ENCODE peak calls at places on chromosomes 13 and 19, in ten cellular contexts. I, H, V, D, P, J, R, A, F and K are unnamed samples.

GRCh38 chr19:18319591-18320135 is 3.2 kb downstream of the LSM4 start:
- DNase-seq in H (no peak), P (no peak), F (no peak), A (no peak), J (no peak), D (no peak), R (no peak), I (peak), V (no peak), K (no peak)

GRCh38 chr13:75788494-75788991 is 152.4 kb downstream of the LMO7 start:
- DNase-seq in D (no peak), V (no peak), A (no peak), R (no peak), H (peak), F (peak), P (peak), I (no peak), J (peak), K (no peak)

GRCh38 chr19:50322234-50322633 is 6.9 kb downstream of the KCNC3 start:
- DNase-seq in F (no peak), J (no peak), D (no peak), A (no peak), P (no peak), I (no peak), H (no peak), V (no peak), R (no peak), K (no peak)

GRCh38 chr13:31321457-31321856 is 121.7 kb downstream of the B3GLCT start:
- DNase-seq in D (no peak), J (no peak), V (no peak), R (no peak), A (no peak), I (no peak), F (no peak), P (no peak), H (no peak), K (no peak)

GRCh38 chr13:51643882-51644281 is 59.6 kb downstream of the WDFY2 start:
- DNase-seq in D (no peak), I (no peak), F (peak), R (no peak), H (peak), P (peak), A (no peak), J (peak), V (peak), K (peak)

GRCh38 chr13:37395544-37395943 is 203.0 kb downstream of the POSTN start:
- DNase-seq in F (peak), R (no peak), I (no peak), J (no peak), V (no peak), P (no peak), D (no peak), A (no peak), H (no peak), K (no peak)

GRCh38 chr19:46648070-46648960 is 12.3 kb upstream of the GNG8 start:
- DNase-seq in V (no peak), J (no peak), R (no peak), D (no peak), H (no peak), I (no peak), F (no peak), P (no peak), A (no peak), K (no peak)

GRCh38 chr19:20558011-20558410 is 7.6 kb downstream of the ZNF737 start:
- DNase-seq in R (no peak), P (no peak), F (no peak), A (no peak), J (no peak), V (no peak), D (peak), I (no peak), H (no peak), K (no peak)

GRCh38 chr13:31209172-31209818 is 9.5 kb downstream of the B3GLCT start:
- DNase-seq in F (peak), J (peak), R (no peak), D (no peak), P (peak), I (peak), H (peak), A (peak), V (no peak), K (no peak)

GRCh38 chr13:73000027-73000674 is 58.7 kb upstream of the KLF5 start:
- DNase-seq in R (no peak), F (peak), D (no peak), V (peak), H (peak), I (peak), A (no peak), J (peak), P (peak), K (no peak)

GRCh38 chr19:32318884-32319520 is 26.4 kb upstream of the ZNF507 start:
- DNase-seq in I (peak), J (no peak), R (no peak), D (peak), V (no peak), H (no peak), A (no peak), F (no peak), P (peak), K (no peak)

GRCh38 chr13:20193142-20193923 is 595 bp upstream of the GJB2 start:
- DNase-seq in H (peak), R (no peak), A (no peak), J (peak), D (no peak), P (no peak), I (no peak), F (no peak), V (no peak), K (no peak)

GRCh38 chr13:20190481-20191310 is 2.0 kb downstream of the GJB2 start:
- DNase-seq in D (no peak), I (no peak), J (peak), P (peak), V (peak), A (no peak), H (peak), F (peak), R (no peak), K (peak)

GRCh38 chr13:20191902-20192469 is 752 bp downstream of the GJB2 start:
- DNase-seq in H (peak), V (no peak), D (no peak), R (no peak), F (no peak), A (no peak), J (peak), P (peak), I (peak), K (no peak)

GRCh38 chr13:20192470-20193141 is at the start of gene GJB2:
- DNase-seq in P (no peak), F (no peak), H (no peak), J (no peak), A (no peak), R (no peak), V (no peak), I (peak), D (no peak), K (no peak)

GRCh38 chr13:20191311-20191901 is 1.3 kb downstream of the GJB2 start:
- DNase-seq in P (no peak), H (no peak), D (no peak), J (no peak), I (no peak), F (no peak), V (no peak), A (no peak), R (no peak), K (no peak)
- TF ChIP-seq CTCF in P (no peak), H (no peak), D (no peak), J (no peak), I (no peak), F (no peak), V (no peak), A (no peak), R (no peak), K (no peak)

GRCh38 chr19:35783469-35784400 is 8.4 kb downstream of the ARHGAP33 start:
- DNase-seq in F (no peak), I (no peak), D (no peak), V (no peak), P (no peak), A (no peak), J (no peak), H (no peak), R (no peak), K (no peak)
- TF ChIP-seq CTCF in F (no peak), I (no peak), D (no peak), V (no peak), P (no peak), A (no peak), J (no peak), H (no peak), R (no peak), K (no peak)

DNA sequence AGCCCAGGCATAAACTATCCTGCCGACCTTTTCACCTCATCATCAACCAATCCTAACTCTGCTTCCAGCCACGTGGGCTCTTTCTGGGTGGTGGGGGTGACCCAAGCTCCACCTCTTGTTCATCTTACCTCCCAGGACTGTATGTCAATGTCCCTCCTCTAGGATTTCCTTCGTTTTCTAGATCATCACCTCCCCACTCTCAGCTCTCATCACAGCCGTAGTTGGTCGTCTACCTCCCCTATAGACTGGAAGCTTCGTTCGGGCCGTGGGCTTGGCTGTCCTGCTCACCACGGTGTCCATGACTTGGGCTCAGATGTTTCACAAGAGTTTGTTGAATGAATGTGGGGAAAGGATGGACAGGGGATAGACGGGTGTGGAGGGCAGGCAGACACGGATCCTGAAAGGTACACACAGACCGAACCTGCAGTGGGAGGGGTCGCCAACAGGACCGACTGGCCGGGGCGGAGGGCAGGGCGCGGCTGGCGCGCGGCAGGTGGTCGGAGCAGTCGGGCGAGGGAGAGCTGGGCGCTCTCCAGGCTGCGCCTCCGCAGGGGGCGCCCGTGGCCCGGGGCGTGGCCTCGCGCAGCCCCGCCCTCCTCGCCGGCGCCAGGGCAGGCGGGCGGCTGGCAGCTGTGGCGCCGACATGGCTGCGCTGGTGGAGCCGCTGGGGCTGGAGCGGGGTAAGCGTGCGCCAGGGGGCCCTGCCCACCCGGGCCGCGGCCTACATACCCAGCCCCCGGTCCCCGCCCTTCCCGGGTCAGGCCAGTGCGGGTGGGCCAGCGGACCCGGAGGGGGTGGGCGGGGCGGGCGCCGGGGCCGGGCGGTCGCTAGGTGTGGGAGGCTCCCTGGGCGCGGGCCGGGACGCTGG is at the start of gene LIN7B:
- DNase-seq in I (peak), R (no peak), V (no peak), J (peak), A (no peak), D (peak), P (peak), H (peak), F (peak), K (no peak)
- TF ChIP-seq CTCF in I (peak), R (peak), V (peak), J (peak), A (no peak), D (no peak), P (peak), H (peak), F (peak), K (no peak)

DNA sequence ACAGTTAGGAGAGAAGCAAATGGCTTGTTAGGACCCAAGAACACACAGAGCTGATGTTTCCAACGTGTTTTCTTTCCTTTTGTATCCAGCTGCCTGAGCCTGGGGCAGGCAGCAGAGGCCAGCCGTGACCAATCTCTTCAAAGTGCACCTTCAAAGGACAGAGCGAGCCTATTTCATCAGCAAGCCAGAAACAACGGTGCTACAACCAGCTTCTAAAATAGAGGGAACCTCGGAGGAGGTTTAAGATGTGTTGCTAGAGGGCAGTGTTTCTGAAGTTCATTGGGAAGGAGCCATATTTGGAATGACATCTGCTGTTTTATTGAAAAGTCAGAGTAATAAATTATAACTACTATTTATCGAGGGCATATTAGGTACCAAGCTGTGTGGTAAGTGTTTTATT is 56.2 kb upstream of the RFC3 start:
- DNase-seq in F (no peak), J (no peak), I (no peak), H (peak), P (peak), A (no peak), R (no peak), D (no peak), V (no peak), K (no peak)
- TF ChIP-seq CTCF in F (no peak), J (no peak), I (no peak), H (peak), P (peak), A (no peak), R (peak), D (no peak), V (peak), K (peak)

GRCh38 chr19:43126720-43127119 is 44.2 kb upstream of the PSG2 start:
- DNase-seq in A (no peak), H (no peak), D (no peak), P (no peak), I (no peak), V (no peak), J (no peak), F (no peak), R (no peak), K (no peak)

DNA sequence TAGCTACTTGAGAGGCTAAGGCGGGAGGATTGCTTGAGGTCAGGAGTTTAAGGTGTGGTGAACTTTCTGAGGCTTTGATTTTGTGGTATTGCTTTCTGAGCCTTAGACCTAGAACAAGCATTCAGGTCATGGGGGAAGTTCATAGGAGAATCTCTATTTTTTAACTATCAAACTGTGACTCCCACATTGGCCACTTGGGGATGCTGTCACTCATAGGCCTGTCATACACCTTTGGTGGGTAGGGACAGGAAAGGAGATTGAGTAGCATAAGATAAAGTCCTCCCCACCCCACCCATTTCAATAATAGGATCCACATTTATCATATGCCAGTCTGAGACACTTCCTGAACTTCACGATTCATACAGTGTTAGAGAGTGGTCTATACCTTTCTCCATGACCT is 41.9 kb upstream of the PSG2 start:
- DNase-seq in R (no peak), P (no peak), A (no peak), V (no peak), H (no peak), J (no peak), D (no peak), I (no peak), F (no peak), K (no peak)
- TF ChIP-seq CTCF in R (no peak), P (peak), A (no peak), V (peak), H (no peak), J (no peak), D (no peak), I (no peak), F (peak), K (no peak)